ENCODE peak calls at places on chromosomes 3 and 15, in ten cellular contexts. T is astrocyte of the cerebellum, O is bronchial epithelial cell, G is Peyer's patch, C is GM23338, N is AG10803, R is IMR-90, Z is brain microvascular endothelial cell, L is gastrocnemius medialis, P is transverse colon. E is an unnamed sample.

GRCh38 chr15:25055356-25056068 is 100.7 kb downstream of the SNRPN start:
- DNase-seq in R (no peak), P (no peak), G (no peak), O (no peak), L (no peak), T (no peak), Z (no peak), C (no peak), N (no peak), E (no peak)

GRCh38 chr15:40054746-40055575 is 16.0 kb upstream of the SRP14 start:
- DNase-seq in N (peak), P (peak), C (no peak), Z (no peak), G (peak), R (peak), L (peak), O (no peak), T (no peak), E (peak)

GRCh38 chr3:112752092-112752512 is 94.6 kb downstream of the CD200R1L start:
- DNase-seq in T (no peak), O (no peak), N (peak), P (no peak), C (no peak), G (no peak), R (peak), Z (no peak), L (no peak), E (peak)

GRCh38 chr3:45345849-45346535 is 42.4 kb upstream of the LARS2 start:
- DNase-seq in T (no peak), N (no peak), G (no peak), Z (no peak), P (no peak), R (no peak), C (no peak), L (no peak), O (no peak), E (no peak)

GRCh38 chr15:43253431-43254403 is 13.0 kb downstream of the TGM5 start:
- DNase-seq in C (no peak), L (peak), G (peak), R (peak), O (peak), P (peak), T (peak), Z (peak), N (peak), E (peak)

GRCh38 chr3:47022540-47023161 is 43.2 kb downstream of the NBEAL2 start:
- DNase-seq in C (no peak), R (peak), L (peak), G (peak), Z (no peak), T (no peak), N (no peak), O (no peak), P (peak), E (peak)

GRCh38 chr3:150370129-150370602 is 37.9 kb upstream of the TSC22D2 start:
- DNase-seq in P (peak), Z (peak), T (peak), R (peak), L (peak), C (peak), N (peak), G (peak), O (peak), E (peak)

GRCh38 chr3:36944012-36944640 is 728 bp downstream of the TRANK1 start:
- DNase-seq in G (peak), N (peak), T (peak), L (no peak), R (peak), P (peak), Z (no peak), C (peak), O (peak), E (peak)

GRCh38 chr3:53166781-53167291 is 5.8 kb downstream of the PRKCD start:
- DNase-seq in T (no peak), C (no peak), R (peak), O (no peak), G (peak), N (peak), Z (peak), L (peak), P (peak), E (peak)

GRCh38 chr3:86988986-86989385 is 2.0 kb downstream of the VGLL3 start:
- DNase-seq in L (no peak), O (no peak), G (no peak), Z (no peak), P (no peak), C (no peak), T (no peak), N (no peak), R (no peak), E (no peak)

GRCh38 chr15:49507261-49507660 is 84.2 kb downstream of the FGF7 start:
- DNase-seq in Z (no peak), P (no peak), G (no peak), L (no peak), T (no peak), O (peak), C (no peak), R (peak), N (no peak), E (no peak)

GRCh38 chr3:157147099-157147803 is 12.7 kb downstream of the CCNL1 start:
- DNase-seq in T (no peak), R (no peak), P (no peak), L (no peak), G (no peak), Z (no peak), O (no peak), N (no peak), C (no peak), E (peak)

GRCh38 chr15:72153269-72153668 is 35.1 kb downstream of the SENP8 start:
- DNase-seq in R (peak), O (no peak), G (no peak), T (no peak), N (no peak), L (no peak), P (no peak), Z (no peak), C (no peak), E (no peak)

GRCh38 chr3:138594150-138594934 is at the start of gene CEP70:
- DNase-seq in P (peak), L (peak), T (peak), N (peak), O (peak), C (peak), R (peak), G (peak), Z (peak), E (peak)

GRCh38 chr3:193870376-193871092 is 265.4 kb upstream of the HES1 start:
- DNase-seq in T (no peak), G (no peak), C (peak), R (peak), P (no peak), L (no peak), O (peak), Z (no peak), N (no peak), E (no peak)

GRCh38 chr15:27541581-27541980 is 557.5 kb downstream of the OCA2 start:
- DNase-seq in R (no peak), L (no peak), O (no peak), T (no peak), C (no peak), Z (no peak), P (no peak), G (no peak), N (no peak), E (no peak)

GRCh38 chr15:62307551-62307950 is 142.5 kb upstream of the C2CD4B start:
- DNase-seq in O (peak), N (peak), T (no peak), C (no peak), Z (peak), G (no peak), L (no peak), P (no peak), R (peak), E (peak)

GRCh38 chr15:90174140-90174891 is 26.8 kb upstream of the SEMA4B start:
- DNase-seq in L (peak), C (peak), Z (no peak), R (no peak), G (peak), P (peak), T (no peak), O (no peak), N (peak), E (no peak)

GRCh38 chr3:72237679-72238320 is 452.9 kb upstream of the PROK2 start:
- DNase-seq in C (no peak), N (peak), R (no peak), O (no peak), P (no peak), T (no peak), G (no peak), Z (no peak), L (no peak), E (peak)

GRCh38 chr3:71685686-71686085 is 39.5 kb downstream of the EIF4E3 start:
- DNase-seq in O (no peak), R (no peak), N (no peak), G (peak), T (no peak), L (no peak), Z (no peak), P (no peak), C (no peak), E (no peak)

GRCh38 chr15:76905855-76906254 is 715 bp upstream of the SCAPER start:
- DNase-seq in P (no peak), N (no peak), O (no peak), L (no peak), R (no peak), C (no peak), G (no peak), Z (no peak), T (no peak), E (no peak)

GRCh38 chr3:55405436-55405835 is 81.7 kb downstream of the WNT5A start:
- DNase-seq in L (no peak), R (peak), T (no peak), O (peak), N (peak), G (no peak), Z (no peak), C (peak), P (no peak), E (peak)

GRCh38 chr3:32411442-32411841 is 19.8 kb downstream of the CMTM7 start:
- DNase-seq in G (no peak), O (no peak), T (no peak), L (no peak), C (no peak), N (no peak), R (no peak), Z (no peak), P (no peak), E (no peak)

GRCh38 chr3:96813820-96814580 is 394 bp upstream of the EPHA6 start:
- DNase-seq in P (peak), Z (peak), T (peak), N (peak), G (peak), O (peak), C (peak), L (peak), R (peak), E (peak)

GRCh38 chr3:71511037-71511436 is 72.5 kb downstream of the FOXP1 start:
- DNase-seq in C (no peak), T (peak), N (peak), P (no peak), G (no peak), Z (peak), O (peak), R (peak), L (no peak), E (peak)

GRCh38 chr3:48275292-48276027 is 34.6 kb downstream of the ZNF589 start:
- DNase-seq in G (no peak), T (no peak), Z (no peak), P (no peak), C (no peak), R (no peak), L (no peak), O (peak), N (no peak), E (peak)

GRCh38 chr3:131998027-131998426 is 36.8 kb downstream of the CPNE4 start:
- DNase-seq in N (no peak), L (no peak), T (no peak), G (no peak), Z (no peak), R (no peak), O (no peak), C (peak), P (no peak), E (no peak)

DNA sequence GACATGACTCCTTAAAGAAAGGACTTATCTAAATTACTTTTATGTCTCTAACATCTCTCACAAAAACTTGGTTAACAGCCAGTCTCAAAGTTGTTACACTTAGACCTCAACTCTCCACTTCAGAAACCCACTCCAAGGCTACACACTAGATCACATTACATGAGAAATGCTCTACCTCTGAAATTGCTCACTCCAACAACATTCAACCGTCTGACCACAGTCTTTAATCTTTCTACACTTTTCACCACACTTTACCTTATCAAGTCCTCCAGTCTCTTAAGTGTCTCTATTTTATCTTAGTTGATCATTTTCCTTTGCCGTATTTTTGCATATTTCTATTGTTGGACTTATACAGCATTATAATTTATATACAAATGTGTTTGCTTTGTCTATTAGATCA is 5.8 kb downstream of the SLC12A6 start:
- DNase-seq in G (no peak), P (no peak), T (no peak), C (no peak), R (no peak), O (no peak), L (no peak), Z (no peak), N (no peak), E (no peak)
- H3K4me3 ChIP-seq in G (no peak), P (no peak), T (no peak), C (no peak), R (no peak), O (no peak), L (no peak), Z (no peak), N (no peak), E (no peak)

GRCh38 chr3:147364771-147365170 is 41.6 kb downstream of the ZIC4 start:
- DNase-seq in L (no peak), Z (no peak), P (no peak), G (no peak), N (no peak), T (no peak), O (no peak), C (no peak), R (no peak), E (no peak)

GRCh38 chr3:147358144-147358992 is 48.0 kb downstream of the ZIC4 start:
- DNase-seq in Z (no peak), R (no peak), C (peak), L (no peak), G (no peak), T (no peak), N (no peak), P (no peak), O (no peak), E (no peak)

GRCh38 chr3:147359177-147360062 is 46.9 kb downstream of the ZIC4 start:
- DNase-seq in P (no peak), O (no peak), R (no peak), Z (no peak), G (no peak), T (no peak), N (no peak), L (no peak), C (peak), E (no peak)

GRCh38 chr3:147360936-147361670 is 45.2 kb downstream of the ZIC4 start:
- DNase-seq in O (no peak), R (no peak), G (no peak), L (no peak), C (peak), N (no peak), P (no peak), Z (peak), T (no peak), E (no peak)

GRCh38 chr3:147361671-147362420 is 44.5 kb downstream of the ZIC4 start:
- DNase-seq in O (peak), L (peak), G (no peak), Z (peak), C (peak), R (no peak), T (no peak), N (no peak), P (peak), E (no peak)
- TF ChIP-seq CTCF in O (peak), L (peak), G (no peak), Z (peak), C (peak), R (peak), T (peak), N (peak), P (peak), E (peak)

GRCh38 chr3:94665922-94666321 is 603.1 kb downstream of the NSUN3 start:
- DNase-seq in O (no peak), L (no peak), R (no peak), G (no peak), C (no peak), P (no peak), T (no peak), N (no peak), Z (no peak), E (no peak)
- H3K4me3 ChIP-seq in O (no peak), L (no peak), R (no peak), G (no peak), C (no peak), P (no peak), T (no peak), N (no peak), Z (no peak), E (no peak)

GRCh38 chr3:129326591-129326990 is 47.9 kb downstream of the HMCES start:
- DNase-seq in L (no peak), P (no peak), C (no peak), O (no peak), G (no peak), T (no peak), Z (no peak), R (no peak), N (no peak), E (no peak)
- TF ChIP-seq CTCF in L (no peak), P (no peak), C (no peak), O (no peak), G (no peak), T (no peak), Z (no peak), R (no peak), N (no peak), E (no peak)

GRCh38 chr15:100311099-100311751 is 30.6 kb downstream of the ADAMTS17 start:
- DNase-seq in T (no peak), R (no peak), O (no peak), N (no peak), C (no peak), G (no peak), P (no peak), L (peak), Z (no peak), E (no peak)
- H3K4me3 ChIP-seq in T (no peak), R (no peak), O (no peak), N (no peak), C (no peak), G (no peak), P (no peak), L (no peak), Z (no peak), E (no peak)

GRCh38 chr3:27468283-27468886 is 15.8 kb downstream of the SLC4A7 start:
- DNase-seq in N (no peak), Z (no peak), T (no peak), O (no peak), R (no peak), G (no peak), P (no peak), L (no peak), C (no peak), E (no peak)

GRCh38 chr3:27464646-27465045 is 19.5 kb downstream of the SLC4A7 start:
- DNase-seq in L (no peak), T (no peak), P (no peak), N (no peak), Z (no peak), R (no peak), G (no peak), C (no peak), O (no peak), E (no peak)

GRCh38 chr3:27472166-27472565 is 12.0 kb downstream of the SLC4A7 start:
- DNase-seq in C (no peak), P (no peak), L (no peak), R (no peak), T (no peak), Z (no peak), G (no peak), O (no peak), N (no peak), E (no peak)

GRCh38 chr3:27462228-27462627 is 22.0 kb downstream of the SLC4A7 start:
- DNase-seq in R (no peak), O (peak), L (no peak), N (no peak), G (no peak), T (no peak), Z (no peak), C (no peak), P (no peak), E (no peak)

DNA sequence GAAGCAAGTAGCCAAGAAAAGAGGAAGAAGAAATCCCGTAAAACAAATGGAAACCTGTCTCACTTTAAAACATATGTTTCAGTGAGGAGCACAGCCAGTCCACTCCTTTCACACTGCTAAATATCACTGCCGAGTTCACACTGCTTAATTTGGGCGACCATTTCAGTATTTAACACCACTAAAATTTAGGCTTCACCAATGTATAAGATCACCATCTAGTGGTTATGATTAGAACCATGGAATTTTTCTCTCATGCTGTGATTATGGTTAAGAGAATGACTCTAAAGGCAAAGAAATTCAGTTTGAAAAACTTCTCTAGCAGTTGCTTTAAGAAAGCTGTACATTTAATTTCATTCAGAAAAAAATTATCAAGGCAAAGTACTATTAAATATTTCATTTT is 16.6 kb downstream of the SLC4A7 start:
- DNase-seq in L (no peak), G (no peak), T (no peak), Z (no peak), N (peak), C (peak), P (no peak), O (peak), R (peak), E (peak)
- TF ChIP-seq CTCF in L (peak), G (peak), T (peak), Z (peak), N (peak), C (peak), P (peak), O (peak), R (peak), E (peak)

DNA sequence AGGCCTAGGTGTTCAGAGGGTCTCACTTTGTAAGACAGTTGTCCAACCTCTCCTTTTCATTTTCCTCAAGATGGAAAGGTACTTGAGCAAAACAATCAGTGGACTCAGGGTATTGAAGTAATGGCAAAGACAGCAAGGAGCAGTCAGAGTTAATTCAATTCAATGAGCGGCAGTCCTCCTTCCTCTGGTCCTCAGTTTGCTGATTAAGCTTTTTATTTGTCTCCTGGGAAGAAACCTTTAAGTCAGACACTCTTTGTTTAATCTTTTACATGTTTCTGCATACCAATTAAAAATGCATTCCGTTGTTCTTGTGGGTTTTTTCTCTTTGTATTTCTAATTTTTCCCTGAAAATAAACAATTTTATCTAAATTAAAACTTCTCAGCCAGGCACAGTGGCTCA is 18.9 kb upstream of the ALDH1L1 start:
- DNase-seq in P (no peak), C (no peak), R (no peak), T (no peak), L (no peak), Z (no peak), N (no peak), O (no peak), G (no peak), E (no peak)
- H3K4me3 ChIP-seq in P (no peak), C (no peak), R (no peak), T (no peak), L (no peak), Z (no peak), N (no peak), O (no peak), G (no peak), E (no peak)

DNA sequence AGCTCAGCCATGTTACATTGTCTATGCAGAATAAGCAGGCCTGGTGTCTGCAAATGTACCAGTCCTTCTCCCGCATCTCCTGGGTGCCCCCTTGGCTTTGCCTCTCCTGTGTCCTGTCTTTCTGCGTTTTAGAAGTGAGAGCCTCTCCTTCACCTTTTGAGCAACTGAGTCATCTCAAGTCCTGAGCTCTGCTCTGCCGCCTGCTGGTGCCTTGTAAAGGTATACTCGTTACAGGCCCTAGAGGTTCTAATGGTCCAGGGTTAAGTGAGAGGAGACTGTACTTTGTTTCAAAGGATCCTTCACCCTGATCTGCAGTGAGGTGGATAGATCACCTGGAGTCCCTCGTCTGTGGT is 12.6 kb downstream of the GHRL start:
- DNase-seq in T (no peak), O (peak), G (peak), P (no peak), L (no peak), C (peak), R (no peak), Z (no peak), N (no peak), E (no peak)
- TF ChIP-seq CTCF in T (no peak), O (peak), G (no peak), P (no peak), L (no peak), C (peak), R (no peak), Z (peak), N (no peak), E (no peak)

DNA sequence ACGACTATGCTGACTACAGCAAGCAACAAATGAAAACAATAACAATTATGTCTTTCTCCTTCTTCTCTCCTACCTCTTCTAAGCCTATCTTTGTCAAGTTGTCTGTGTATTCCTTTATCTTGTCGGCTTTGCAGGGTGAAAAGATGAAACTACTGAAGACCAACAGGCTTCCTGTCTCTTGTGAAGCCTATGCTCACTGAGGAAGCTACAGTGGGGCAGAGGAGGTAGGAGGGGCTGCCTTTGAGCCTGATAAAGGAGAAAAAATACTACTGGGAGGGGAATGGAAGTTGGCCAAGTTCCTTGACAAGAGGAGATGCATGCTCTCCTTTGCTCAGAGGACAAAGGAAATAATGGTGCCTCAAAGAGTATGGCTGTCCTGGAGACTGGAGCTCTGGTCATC is 92.0 kb downstream of the IGSF11 start:
- DNase-seq in O (no peak), T (no peak), C (no peak), R (no peak), Z (no peak), G (no peak), L (no peak), N (no peak), P (no peak), E (no peak)
- H3K4me3 ChIP-seq in O (no peak), T (no peak), C (no peak), R (no peak), Z (no peak), G (no peak), L (no peak), N (no peak), P (no peak), E (no peak)